ENCODE peak calls at places on chromosomes 4 and X, in eight cellular contexts. One of them, this sample, is unnamed.

GRCh38 chrX:3697220-3697684 is 16.2 kb downstream of the PRKX start:
- DNase-seq in NCI-H187 treated with DMSO at 0.1 percent for 48 hours: no peak
- DNase-seq in kidney epithelial cell: no peak
- DNase-seq in midbrain: no peak
- DNase-seq in RPMI8226: no peak
- DNase-seq in ecto neural progenitor cell: no peak
- DNase-seq in ELF-1: no peak
- DNase-seq in CD4-positive, alpha-beta T cell: no peak
- DNase-seq in this sample: no peak

GRCh38 chrX:51860679-51861078 is 32.7 kb upstream of the MAGED1 start:
- DNase-seq in NCI-H187 treated with DMSO at 0.1 percent for 48 hours: no peak
- DNase-seq in kidney epithelial cell: no peak
- DNase-seq in midbrain: peak
- DNase-seq in RPMI8226: peak
- DNase-seq in ecto neural progenitor cell: no peak
- DNase-seq in ELF-1: peak
- DNase-seq in CD4-positive, alpha-beta T cell: no peak
- DNase-seq in this sample: no peak

GRCh38 chr4:152778656-152779512 is 646 bp downstream of the TIGD4 start:
- DNase-seq in NCI-H187 treated with DMSO at 0.1 percent for 48 hours: no peak
- DNase-seq in kidney epithelial cell: no peak
- DNase-seq in midbrain: peak
- DNase-seq in RPMI8226: peak
- DNase-seq in ecto neural progenitor cell: no peak
- DNase-seq in ELF-1: no peak
- DNase-seq in CD4-positive, alpha-beta T cell: peak
- DNase-seq in this sample: peak

GRCh38 chr4:739569-739968 is 33.9 kb downstream of the PCGF3 start:
- DNase-seq in NCI-H187 treated with DMSO at 0.1 percent for 48 hours: no peak
- DNase-seq in kidney epithelial cell: no peak
- DNase-seq in midbrain: no peak
- DNase-seq in RPMI8226: no peak
- DNase-seq in ecto neural progenitor cell: no peak
- DNase-seq in ELF-1: no peak
- DNase-seq in CD4-positive, alpha-beta T cell: no peak
- DNase-seq in this sample: no peak

GRCh38 chr4:4645743-4646142 is 103.9 kb upstream of the STX18 start:
- DNase-seq in NCI-H187 treated with DMSO at 0.1 percent for 48 hours: no peak
- DNase-seq in kidney epithelial cell: no peak
- DNase-seq in midbrain: no peak
- DNase-seq in RPMI8226: no peak
- DNase-seq in ecto neural progenitor cell: no peak
- DNase-seq in ELF-1: no peak
- DNase-seq in CD4-positive, alpha-beta T cell: no peak
- DNase-seq in this sample: no peak

GRCh38 chrX:28625223-28625622 is 38.0 kb downstream of the IL1RAPL1 start:
- DNase-seq in NCI-H187 treated with DMSO at 0.1 percent for 48 hours: peak
- DNase-seq in kidney epithelial cell: no peak
- DNase-seq in midbrain: no peak
- DNase-seq in RPMI8226: no peak
- DNase-seq in ecto neural progenitor cell: no peak
- DNase-seq in ELF-1: peak
- DNase-seq in CD4-positive, alpha-beta T cell: no peak
- DNase-seq in this sample: no peak

GRCh38 chr4:37188100-37188499 is 56.4 kb upstream of the NWD2 start:
- DNase-seq in NCI-H187 treated with DMSO at 0.1 percent for 48 hours: no peak
- DNase-seq in kidney epithelial cell: no peak
- DNase-seq in midbrain: no peak
- DNase-seq in RPMI8226: no peak
- DNase-seq in ecto neural progenitor cell: no peak
- DNase-seq in ELF-1: peak
- DNase-seq in CD4-positive, alpha-beta T cell: no peak
- DNase-seq in this sample: no peak

GRCh38 chr4:153402366-153402765 is 57.9 kb downstream of the MND1 start:
- DNase-seq in NCI-H187 treated with DMSO at 0.1 percent for 48 hours: no peak
- DNase-seq in kidney epithelial cell: no peak
- DNase-seq in midbrain: no peak
- DNase-seq in RPMI8226: no peak
- DNase-seq in ecto neural progenitor cell: no peak
- DNase-seq in ELF-1: no peak
- DNase-seq in CD4-positive, alpha-beta T cell: no peak
- DNase-seq in this sample: no peak

GRCh38 chrX:119015407-119016242 is 41.2 kb downstream of the LONRF3 start:
- DNase-seq in NCI-H187 treated with DMSO at 0.1 percent for 48 hours: no peak
- DNase-seq in kidney epithelial cell: peak
- DNase-seq in midbrain: no peak
- DNase-seq in RPMI8226: peak
- DNase-seq in ecto neural progenitor cell: no peak
- DNase-seq in ELF-1: no peak
- DNase-seq in CD4-positive, alpha-beta T cell: no peak
- DNase-seq in this sample: no peak

GRCh38 chr4:12472082-12472481 is 1012.1 kb downstream of the RAB28 start:
- DNase-seq in NCI-H187 treated with DMSO at 0.1 percent for 48 hours: no peak
- DNase-seq in kidney epithelial cell: no peak
- DNase-seq in midbrain: no peak
- DNase-seq in RPMI8226: no peak
- DNase-seq in ecto neural progenitor cell: no peak
- DNase-seq in ELF-1: no peak
- DNase-seq in CD4-positive, alpha-beta T cell: no peak
- DNase-seq in this sample: no peak

GRCh38 chr4:128811571-128812359 is 2.3 kb downstream of the JADE1 start:
- DNase-seq in NCI-H187 treated with DMSO at 0.1 percent for 48 hours: peak
- DNase-seq in kidney epithelial cell: no peak
- DNase-seq in midbrain: peak
- DNase-seq in RPMI8226: peak
- DNase-seq in ecto neural progenitor cell: peak
- DNase-seq in ELF-1: peak
- DNase-seq in CD4-positive, alpha-beta T cell: peak
- DNase-seq in this sample: peak

GRCh38 chr4:77465271-77465670 is 140.3 kb upstream of the CXCL13 start:
- DNase-seq in NCI-H187 treated with DMSO at 0.1 percent for 48 hours: no peak
- DNase-seq in kidney epithelial cell: no peak
- DNase-seq in midbrain: no peak
- DNase-seq in RPMI8226: no peak
- DNase-seq in ecto neural progenitor cell: no peak
- DNase-seq in ELF-1: no peak
- DNase-seq in CD4-positive, alpha-beta T cell: no peak
- DNase-seq in this sample: no peak

This sample was measured in posterior cingulate gyrus.